ENCODE peak calls at places on chromosomes 4 and X, in eight cellular contexts. X is adipocyte; U is Peyer's patch; K is AG04450; C is CD4-positive, CD25-positive, alpha-beta regulatory T cell; E is heart right ventricle; T is stomach; L is naive thymus-derived CD4-positive, alpha-beta T cell. H is an unnamed sample. For H3K9me3, the result is how much of the 10 kb centered on the place peaks cover.

GRCh38 chr4:184732126-184732525 is 1.8 kb downstream of the CENPU start:
- DNase-seq in X (no peak), U (no peak), K (no peak), C (no peak), E (no peak), T (no peak), L (no peak), H (no peak)

GRCh38 chr4:72295966-72296557 is 264.3 kb downstream of the NPFFR2 start:
- DNase-seq in X (peak), U (no peak), K (peak), C (no peak), E (no peak), T (no peak), L (no peak), H (no peak)

GRCh38 chr4:183300070-183300469 is 20.0 kb downstream of the CLDN22 start:
- DNase-seq in X (no peak), U (no peak), K (peak), C (no peak), E (no peak), T (no peak), L (no peak), H (no peak)

GRCh38 chr4:41154814-41155177 is 59.5 kb downstream of the APBB2 start:
- DNase-seq in X (no peak), U (no peak), K (no peak), C (no peak), E (no peak), T (no peak), L (no peak), H (no peak)

GRCh38 chrX:28542791-28543190 is 44.5 kb upstream of the IL1RAPL1 start:
- DNase-seq in X (no peak), U (no peak), K (no peak), C (no peak), E (no peak), T (no peak), L (no peak), H (no peak)

GRCh38 chrX:1239681-1240142 is 27.3 kb upstream of the CRLF2 start:
- DNase-seq in X (no peak), U (peak), K (no peak), C (no peak), E (peak), T (peak), L (peak), H (no peak)

GRCh38 chr4:85127653-85128052 is 161.2 kb upstream of the WDFY3 start:
- DNase-seq in X (peak), U (no peak), K (no peak), C (no peak), E (no peak), T (no peak), L (no peak), H (no peak)

GRCh38 chr4:144645621-144646522 is at the start of gene HHIP:
- DNase-seq in X (peak), U (no peak), K (no peak), C (no peak), E (no peak), T (peak), L (peak), H (no peak)

GRCh38 chr4:143667461-143667860 is 33.0 kb downstream of the FREM3 start:
- DNase-seq in X (peak), U (no peak), K (no peak), C (no peak), E (peak), T (peak), L (no peak), H (no peak)

GRCh38 chr4:7762376-7763040 is 177.2 kb downstream of the AFAP1 start:
- DNase-seq in X (no peak), U (no peak), K (no peak), C (no peak), E (no peak), T (no peak), L (no peak), H (no peak)

GRCh38 chrX:23896983-23897382 is 10.8 kb downstream of the APOO start:
- DNase-seq in X (no peak), U (no peak), K (no peak), C (no peak), E (no peak), T (no peak), L (no peak), H (no peak)

GRCh38 chr4:108081251-108081650 is 87.5 kb downstream of the LEF1 start:
- DNase-seq in X (no peak), U (no peak), K (no peak), C (no peak), E (no peak), T (no peak), L (no peak), H (no peak)

GRCh38 chrX:15849555-15849954 is 5.1 kb downstream of the AP1S2 start:
- DNase-seq in X (peak), U (no peak), K (no peak), C (no peak), E (no peak), T (no peak), L (no peak), H (no peak)

GRCh38 chr4:183987987-183988392 is 82.9 kb downstream of the STOX2 start:
- DNase-seq in X (peak), U (no peak), K (peak), C (no peak), E (peak), T (peak), L (no peak), H (no peak)

GRCh38 chrX:39845289-39845688 is 252.5 kb downstream of the BCOR start:
- DNase-seq in X (no peak), U (no peak), K (no peak), C (no peak), E (no peak), T (no peak), L (no peak), H (no peak)

GRCh38 chrX:47562615-47563243 is 1.7 kb downstream of the ARAF start:
- DNase-seq in X (peak), U (no peak), K (no peak), C (no peak), E (no peak), T (no peak), L (no peak), H (no peak)

GRCh38 chr4:145937990-145938611 is 522 bp downstream of the ZNF827 start:
- DNase-seq in X (peak), U (peak), K (no peak), C (peak), E (peak), T (no peak), L (peak), H (no peak)

GRCh38 chr4:125726121-125726520 is 411.4 kb downstream of the FAT4 start:
- DNase-seq in X (no peak), U (no peak), K (no peak), C (no peak), E (no peak), T (no peak), L (no peak), H (no peak)

GRCh38 chr4:154345359-154345758 is 146.2 kb downstream of the DCHS2 start:
- DNase-seq in X (no peak), U (no peak), K (no peak), C (no peak), E (no peak), T (no peak), L (no peak), H (no peak)

GRCh38 chrX:24842486-24842885 is 148.8 kb downstream of the POLA1 start:
- DNase-seq in X (peak), U (no peak), K (no peak), C (no peak), E (no peak), T (no peak), L (no peak), H (no peak)

GRCh38 chr4:26891054-26891453 is 30.4 kb downstream of the STIM2 start:
- DNase-seq in X (no peak), U (no peak), K (no peak), C (no peak), E (no peak), T (no peak), L (no peak), H (no peak)

GRCh38 chrX:65601530-65602281 is 65.7 kb upstream of the MSN start:
- DNase-seq in X (peak), U (peak), K (peak), C (peak), E (peak), T (peak), L (no peak), H (no peak)

GRCh38 chr4:138707746-138708145 is 307.8 kb upstream of the NOCT start:
- DNase-seq in X (peak), U (no peak), K (no peak), C (no peak), E (no peak), T (no peak), L (no peak), H (no peak)

GRCh38 chrX:129534816-129535578 is 5.1 kb upstream of the OCRL start:
- DNase-seq in X (peak), U (no peak), K (no peak), C (no peak), E (no peak), T (no peak), L (no peak), H (no peak)

GRCh38 chr4:95231713-95232112 is 317.1 kb downstream of the UNC5C start:
- DNase-seq in X (no peak), U (no peak), K (no peak), C (no peak), E (no peak), T (no peak), L (no peak), H (no peak)

GRCh38 chr4:53959373-53959772 is 105.0 kb downstream of the CHIC2 start:
- DNase-seq in X (no peak), U (no peak), K (no peak), C (no peak), E (no peak), T (no peak), L (no peak), H (no peak)

GRCh38 chrX:136387951-136388502 is 87.3 kb downstream of the ADGRG4 start:
- DNase-seq in X (no peak), U (no peak), K (no peak), C (no peak), E (no peak), T (no peak), L (no peak), H (no peak)

GRCh38 chr4:74692973-74693372 is 101.3 kb downstream of the BTC start:
- DNase-seq in X (no peak), U (no peak), K (peak), C (no peak), E (no peak), T (no peak), L (no peak), H (no peak)

GRCh38 chr4:151291485-151291884 is 14.5 kb downstream of the PRSS48 start:
- DNase-seq in X (no peak), U (no peak), K (no peak), C (no peak), E (no peak), T (no peak), L (no peak), H (no peak)

DNA sequence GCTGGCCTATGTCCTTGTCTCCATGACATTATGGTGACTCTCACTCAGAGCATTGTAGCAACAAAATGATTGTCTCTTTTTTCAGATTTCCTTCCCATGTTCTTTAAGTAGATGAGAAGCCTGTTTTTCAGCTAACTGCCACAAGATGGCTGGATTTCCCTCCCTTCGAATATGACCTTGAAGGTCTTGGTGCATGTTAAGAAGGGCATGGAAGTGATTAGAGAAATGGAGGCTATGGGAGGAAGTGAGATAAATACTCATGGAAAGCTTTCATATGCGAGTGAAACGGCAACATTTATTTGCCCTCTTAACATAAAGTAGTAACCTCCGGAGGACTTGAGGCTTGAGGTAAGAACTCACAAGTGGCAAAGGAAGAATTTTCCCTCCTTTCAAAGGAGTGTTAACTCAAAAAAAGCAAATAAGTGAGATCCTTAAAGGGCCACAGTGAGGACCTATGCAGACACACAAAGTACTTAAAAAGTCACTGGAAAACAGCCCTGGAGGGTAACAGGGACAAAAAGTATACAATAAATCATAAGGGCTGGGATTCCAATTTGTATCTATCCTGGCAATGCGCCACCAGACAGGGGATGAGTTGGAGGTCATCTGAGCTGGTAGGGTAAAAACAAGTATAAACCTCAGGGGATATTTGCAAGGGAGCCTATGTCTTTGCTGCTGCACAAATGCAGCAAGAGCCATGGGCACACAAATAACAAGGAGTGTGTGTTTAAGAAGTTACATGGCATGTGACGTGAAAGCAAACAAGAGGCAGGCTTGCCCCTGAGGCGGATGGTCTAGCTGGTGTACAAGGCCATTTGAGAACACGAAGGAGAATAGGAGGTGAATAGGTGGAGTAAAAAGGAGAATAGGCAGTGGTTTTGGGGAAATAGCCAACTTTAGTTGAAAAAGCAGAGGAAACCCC is 96.2 kb downstream of the CPE start:
- DNase-seq in X (no peak), U (no peak), K (no peak), C (no peak), E (no peak), T (no peak), L (no peak), H (no peak)
- H3K9me3 ChIP-seq in X (under half), U (under half), K (under half), C (under half), E (under half), T (under half), L (under half), H (under half)

GRCh38 chr4:110137819-110138218 is 60.6 kb downstream of the ELOVL6 start:
- DNase-seq in X (no peak), U (no peak), K (no peak), C (no peak), E (no peak), T (no peak), L (no peak), H (no peak)

GRCh38 chr4:110142461-110142860 is 56.0 kb downstream of the ELOVL6 start:
- DNase-seq in X (no peak), U (no peak), K (no peak), C (no peak), E (no peak), T (no peak), L (no peak), H (no peak)

GRCh38 chr4:110138546-110138945 is 59.9 kb downstream of the ELOVL6 start:
- DNase-seq in X (no peak), U (no peak), K (no peak), C (no peak), E (no peak), T (no peak), L (no peak), H (no peak)

GRCh38 chr4:110139106-110139505 is 59.3 kb downstream of the ELOVL6 start:
- DNase-seq in X (peak), U (no peak), K (no peak), C (no peak), E (no peak), T (no peak), L (no peak), H (no peak)

DNA sequence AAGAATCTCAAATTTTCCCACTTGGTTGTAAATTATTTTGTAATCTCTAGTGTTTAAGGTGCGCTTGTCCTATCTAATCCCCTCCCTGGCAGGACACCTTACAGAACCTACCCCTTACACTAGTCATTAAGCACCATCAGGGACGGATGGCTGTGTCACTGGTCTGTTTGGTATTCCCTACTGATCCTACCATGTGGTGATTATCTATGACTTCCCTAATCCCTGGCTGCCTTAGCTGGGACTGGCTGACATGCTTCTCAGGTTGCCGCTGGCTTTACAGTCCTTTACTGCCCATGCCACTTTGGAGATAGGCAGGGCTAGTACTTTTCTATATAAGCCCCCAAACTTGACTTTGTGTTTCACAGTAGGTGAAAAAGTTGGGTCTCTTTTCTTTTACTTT is 58.6 kb downstream of the ELOVL6 start:
- DNase-seq in X (no peak), U (no peak), K (no peak), C (no peak), E (no peak), T (no peak), L (no peak), H (no peak)
- H3K9me3 ChIP-seq in X (under half), U (under half), K (under half), C (under half), E (under half), T (under half), L (under half), H (under half)

GRCh38 chr4:87268401-87268800 is 48.0 kb upstream of the KLHL8 start:
- DNase-seq in X (no peak), U (no peak), K (no peak), C (no peak), E (no peak), T (no peak), L (no peak), H (no peak)
- H3K9me3 ChIP-seq in X (under half), U (under half), K (under half), C (under half), E (under half), T (under half), L (under half), H (under half)

GRCh38 chr4:45317739-45318138 is 591.4 kb upstream of the GNPDA2 start:
- DNase-seq in X (no peak), U (no peak), K (no peak), C (no peak), E (no peak), T (no peak), L (no peak), H (no peak)
- H3K9me3 ChIP-seq in X (under half), U (under half), K (under half), C (under half), E (under half), T (under half), L (under half), H (under half)

DNA sequence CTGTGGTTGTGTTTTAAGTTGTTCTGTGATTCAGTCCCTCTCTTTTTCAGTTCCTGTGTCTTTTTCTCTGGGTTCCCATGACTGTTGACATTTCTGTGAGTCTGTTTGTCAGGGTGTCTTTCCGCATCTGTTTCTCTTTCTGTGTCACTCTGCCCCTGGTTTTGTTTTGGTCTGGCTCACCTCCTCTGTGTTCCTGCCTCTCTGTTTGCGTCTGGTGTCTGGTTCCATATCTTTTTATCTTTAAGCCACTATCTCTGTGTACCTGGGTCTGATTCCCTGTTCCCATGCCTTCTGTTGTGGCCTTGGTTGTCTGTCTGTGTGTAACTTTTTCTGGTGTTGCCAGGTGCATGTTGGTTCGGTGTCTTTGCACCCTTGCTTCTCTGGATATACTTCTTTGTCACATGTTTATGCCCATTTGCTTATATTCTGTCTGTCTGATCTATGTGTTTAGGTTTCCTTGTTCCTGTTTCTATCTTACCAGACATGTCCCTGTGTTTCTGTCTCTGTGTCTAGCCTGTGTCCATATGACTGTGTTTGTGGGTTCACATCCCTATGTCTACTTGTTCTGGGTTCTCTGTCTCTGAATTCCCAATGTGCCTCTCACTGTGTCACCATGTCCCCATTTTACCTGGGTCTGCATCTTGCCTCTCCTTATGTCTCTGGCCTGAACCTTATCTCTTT is 50.2 kb downstream of the ITIH6 start:
- DNase-seq in X (no peak), U (no peak), K (no peak), C (no peak), E (no peak), T (no peak), L (no peak), H (no peak)
- H3K9me3 ChIP-seq in X (under half), U (under half), K (under half), C (under half), E (under half), T (under half), L (under half), H (under half)

H was measured in T-helper 17 cell.